ENCODE peak calls at places on chromosomes 6 and 20, in eight cellular contexts. Z is stomach, Y is PC-3, J is GM20000, E is esophagus squamous epithelium, W is body of pancreas, B is GM23338, C is AG10803. T is an unnamed sample.

GRCh38 chr6:113351183-113351834 is 505.8 kb upstream of the MARCKS start:
- DNase-seq in Z (no peak), Y (peak), J (no peak), E (no peak), W (no peak), B (no peak), C (peak), T (no peak)

GRCh38 chr20:33832113-33832853 is 21.1 kb downstream of the CHMP4B start:
- DNase-seq in Z (no peak), Y (no peak), J (no peak), E (no peak), W (peak), B (peak), C (peak), T (peak)

GRCh38 chr20:32338665-32339064 is 19.5 kb upstream of the ASXL1 start:
- DNase-seq in Z (no peak), Y (no peak), J (no peak), E (no peak), W (no peak), B (peak), C (no peak), T (no peak)

GRCh38 chr20:13205402-13205801 is 15.7 kb upstream of the ISM1 start:
- DNase-seq in Z (no peak), Y (no peak), J (no peak), E (no peak), W (no peak), B (no peak), C (no peak), T (no peak)

GRCh38 chr6:146077992-146078391 is 49.1 kb downstream of the GRM1 start:
- DNase-seq in Z (no peak), Y (no peak), J (no peak), E (no peak), W (no peak), B (no peak), C (no peak), T (no peak)

GRCh38 chr6:73290435-73290834 is 27.4 kb upstream of the KHDC1 start:
- DNase-seq in Z (no peak), Y (peak), J (no peak), E (no peak), W (no peak), B (no peak), C (peak), T (no peak)

GRCh38 chr6:131787079-131787478 is 20.7 kb upstream of the ENPP1 start:
- DNase-seq in Z (no peak), Y (peak), J (no peak), E (no peak), W (no peak), B (no peak), C (no peak), T (no peak)

GRCh38 chr6:143744593-143745151 is 66.9 kb downstream of the PHACTR2 start:
- DNase-seq in Z (peak), Y (peak), J (no peak), E (no peak), W (no peak), B (no peak), C (no peak), T (no peak)

GRCh38 chr6:85047818-85048217 is 283.4 kb upstream of the TBX18 start:
- DNase-seq in Z (no peak), Y (peak), J (no peak), E (no peak), W (no peak), B (no peak), C (no peak), T (no peak)

GRCh38 chr20:44644384-44645131 is 6.9 kb downstream of the ADA start:
- DNase-seq in Z (no peak), Y (no peak), J (peak), E (no peak), W (no peak), B (no peak), C (no peak), T (no peak)

GRCh38 chr6:75337805-75338204 is 53.2 kb upstream of the TMEM30A start:
- DNase-seq in Z (no peak), Y (no peak), J (no peak), E (no peak), W (no peak), B (no peak), C (no peak), T (no peak)

GRCh38 chr6:19851273-19852089 is 14.3 kb downstream of the ID4 start:
- DNase-seq in Z (no peak), Y (peak), J (peak), E (no peak), W (peak), B (peak), C (peak), T (no peak)

GRCh38 chr6:7413151-7413823 is 23.7 kb downstream of the RIOK1 start:
- DNase-seq in Z (no peak), Y (no peak), J (no peak), E (no peak), W (no peak), B (no peak), C (no peak), T (no peak)

GRCh38 chr20:58241766-58242465 is 13.5 kb upstream of the ANKRD60 start:
- DNase-seq in Z (no peak), Y (no peak), J (no peak), E (no peak), W (no peak), B (no peak), C (no peak), T (no peak)

GRCh38 chr6:137297887-137298286 is 78.7 kb upstream of the IFNGR1 start:
- DNase-seq in Z (no peak), Y (peak), J (no peak), E (no peak), W (no peak), B (peak), C (no peak), T (no peak)

GRCh38 chr6:64255000-64255399 is 619.4 kb downstream of the PHF3 start:
- DNase-seq in Z (no peak), Y (no peak), J (no peak), E (no peak), W (no peak), B (no peak), C (no peak), T (no peak)

GRCh38 chr6:34593741-34594140 is 37.6 kb upstream of the SPDEF start:
- DNase-seq in Z (peak), Y (no peak), J (no peak), E (no peak), W (no peak), B (no peak), C (no peak), T (no peak)

GRCh38 chr6:27081931-27082330 is 165.6 kb upstream of the PRSS16 start:
- DNase-seq in Z (no peak), Y (peak), J (no peak), E (no peak), W (no peak), B (no peak), C (no peak), T (no peak)

GRCh38 chr20:32296874-32297420 is 19.5 kb downstream of the KIF3B start:
- DNase-seq in Z (no peak), Y (no peak), J (no peak), E (no peak), W (no peak), B (no peak), C (no peak), T (no peak)

GRCh38 chr6:146850981-146851380 is 252.2 kb downstream of the ADGB start:
- DNase-seq in Z (no peak), Y (no peak), J (no peak), E (no peak), W (no peak), B (no peak), C (peak), T (no peak)

GRCh38 chr20:57023997-57024396 is 242.4 kb downstream of the BMP7 start:
- DNase-seq in Z (no peak), Y (no peak), J (no peak), E (no peak), W (no peak), B (no peak), C (no peak), T (no peak)
- TF ChIP-seq CTCF in Z (no peak), Y (no peak), J (no peak), E (no peak), W (no peak), B (no peak), C (no peak), T (no peak)

GRCh38 chr20:29430531-29430930 is 1826.9 kb upstream of the DEFB115 start:
- DNase-seq in Z (no peak), Y (no peak), J (no peak), E (no peak), W (no peak), B (no peak), C (no peak), T (no peak)

GRCh38 chr20:29427201-29428060 is 1830.0 kb upstream of the DEFB115 start:
- DNase-seq in Z (no peak), Y (no peak), J (no peak), E (no peak), W (no peak), B (no peak), C (no peak), T (no peak)
- TF ChIP-seq CTCF in Z (no peak), Y (no peak), J (no peak), E (no peak), W (no peak), B (no peak), C (no peak), T (no peak)

GRCh38 chr6:117918454-117918853 is 11.4 kb downstream of the SLC35F1 start:
- DNase-seq in Z (no peak), Y (no peak), J (no peak), E (no peak), W (no peak), B (peak), C (no peak), T (no peak)
- TF ChIP-seq CTCF in Z (no peak), Y (peak), J (no peak), E (no peak), W (no peak), B (peak), C (no peak), T (no peak)

DNA sequence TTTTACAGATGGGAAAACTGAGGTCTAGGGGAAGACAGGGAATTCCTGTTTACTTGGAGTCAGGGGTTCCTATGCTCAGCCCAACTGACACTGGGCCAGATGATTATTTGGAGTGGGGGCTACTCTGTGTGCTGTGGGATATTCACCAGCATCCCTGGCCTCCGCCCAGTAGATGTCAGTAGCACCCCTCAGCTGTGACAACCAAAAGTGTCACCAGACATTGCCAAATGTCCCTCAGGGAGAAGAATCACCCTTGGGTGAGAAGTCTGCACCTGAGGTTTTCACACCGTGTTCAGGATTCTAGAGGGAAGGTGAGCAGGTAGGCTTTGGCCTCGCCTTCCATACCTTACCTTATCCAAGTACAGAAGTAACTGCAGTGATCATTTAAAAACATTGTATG is 27.6 kb downstream of the CDH26 start:
- DNase-seq in Z (no peak), Y (peak), J (no peak), E (no peak), W (no peak), B (peak), C (no peak), T (no peak)
- TF ChIP-seq CTCF in Z (no peak), Y (peak), J (no peak), E (no peak), W (no peak), B (peak), C (no peak), T (no peak)

GRCh38 chr6:139996253-139996834 is 621.9 kb upstream of the CITED2 start:
- DNase-seq in Z (no peak), Y (no peak), J (peak), E (no peak), W (peak), B (peak), C (no peak), T (no peak)
- TF ChIP-seq CTCF in Z (peak), Y (no peak), J (no peak), E (no peak), W (peak), B (peak), C (no peak), T (no peak)

T was measured in ovary.